ENCODE peak calls at places on chromosomes 12 and 14, in five cellular contexts. G is stomach, E is heart left ventricle, S is uterus, R is BJ. B is an unnamed sample.

GRCh38 chr12:6145584-6145983 is 21.1 kb upstream of the VWF start:
- DNase-seq in G (no peak), E (no peak), S (no peak), R (no peak), B (no peak)

GRCh38 chr12:80099259-80099658 is at the start of gene OTOGL:
- DNase-seq in G (no peak), E (no peak), S (no peak), R (no peak), B (no peak)

GRCh38 chr12:71092290-71092689 is 65.5 kb downstream of the TSPAN8 start:
- DNase-seq in G (no peak), E (no peak), S (no peak), R (no peak), B (no peak)

GRCh38 chr12:57111046-57111698 is at the start of gene STAT6:
- DNase-seq in G (peak; percentile 87), E (peak; percentile 86), S (peak; percentile 88), R (no peak), B (peak; percentile 92)

GRCh38 chr12:65603428-65604351 is 220.6 kb upstream of the HMGA2 start:
- DNase-seq in G (peak; percentile 45), E (peak; percentile 48), S (peak; percentile 17), R (peak; percentile 86), B (peak; percentile 90)

GRCh38 chr14:100278702-100279101 is 27.5 kb downstream of the SLC25A29 start:
- DNase-seq in G (no peak), E (no peak), S (no peak), R (peak; percentile 10), B (peak; percentile 69)

GRCh38 chr12:54215990-54216579 is 27.3 kb upstream of the SMUG1 start:
- DNase-seq in G (no peak), E (peak; percentile 40), S (no peak), R (no peak), B (no peak)

GRCh38 chr14:46580941-46581671 is 70.5 kb downstream of the RPL10L start:
- DNase-seq in G (no peak), E (no peak), S (no peak), R (no peak), B (peak; percentile 59)

GRCh38 chr14:20679907-20680306 is 4.5 kb upstream of the RNASE4 start:
- DNase-seq in G (no peak), E (no peak), S (no peak), R (no peak), B (peak; percentile 41)

GRCh38 chr12:7152818-7153217 is 22.6 kb downstream of the CLSTN3 start:
- DNase-seq in G (no peak), E (no peak), S (no peak), R (no peak), B (no peak)

GRCh38 chr12:57049890-57050289 is at the start of gene MYO1A:
- DNase-seq in G (peak; percentile 34), E (no peak), S (no peak), R (no peak), B (peak; percentile 50)

GRCh38 chr12:47963340-47964040 is at the start of gene TMEM106C:
- DNase-seq in G (peak; percentile 94), E (peak; percentile 94), S (peak; percentile 90), R (peak; percentile 31), B (peak; percentile 93)

GRCh38 chr12:123050331-123050809 is 69.9 kb downstream of the ARL6IP4 start:
- DNase-seq in G (no peak), E (peak; percentile 84), S (peak; percentile 61), R (no peak), B (peak; percentile 84)

GRCh38 chr12:47184229-47184628 is 104.5 kb upstream of the AMIGO2 start:
- DNase-seq in G (no peak), E (no peak), S (no peak), R (no peak), B (no peak)

GRCh38 chr14:73759714-73760597 is 45.8 kb upstream of the PNMA1 start:
- DNase-seq in G (peak; percentile 98), E (peak; percentile 97), S (peak; percentile 96), R (peak; percentile 98), B (peak; percentile 100)

GRCh38 chr12:124159655-124160054 is 135.2 kb upstream of the RFLNA start:
- DNase-seq in G (no peak), E (no peak), S (no peak), R (no peak), B (no peak)

GRCh38 chr12:67220065-67220464 is 49.1 kb upstream of the CAND1 start:
- DNase-seq in G (no peak), E (no peak), S (no peak), R (no peak), B (peak; percentile 8)

GRCh38 chr14:104120281-104120741 is 18.1 kb upstream of the KIF26A start:
- DNase-seq in G (peak; percentile 23), E (peak; percentile 14), S (no peak), R (no peak), B (no peak)

GRCh38 chr12:100058482-100059029 is 73.8 kb upstream of the ANKS1B start:
- DNase-seq in G (no peak), E (no peak), S (no peak), R (peak; percentile 79), B (peak; percentile 85)

GRCh38 chr12:14260011-14260993 is 105.2 kb upstream of the ATF7IP start:
- DNase-seq in G (peak; percentile 89), E (peak; percentile 95), S (peak; percentile 93), R (peak; percentile 69), B (peak; percentile 94)

GRCh38 chr14:51597511-51597920 is 54.2 kb upstream of the FRMD6 start:
- DNase-seq in G (no peak), E (no peak), S (no peak), R (peak; percentile 88), B (peak; percentile 91)